ENCODE peak calls at places on chromosomes 16 and 17, in eight cellular contexts. E, K, M, P, N, H, F and G are unnamed samples.

GRCh38 chr16:88335150-88335685 is 47.5 kb upstream of the ZNF469 start:
- DNase-seq in F (no peak), K (no peak), E (no peak), P (no peak), H (no peak), M (no peak), N (no peak), G (no peak)

GRCh38 chr17:37047631-37048104 is 98.9 kb downstream of the AATF start:
- DNase-seq in K (peak; percentile 69), F (peak; percentile 71), N (peak; percentile 57), H (peak; percentile 86), E (peak; percentile 81), P (peak; percentile 91), M (peak; percentile 46), G (peak; percentile 78)

GRCh38 chr17:78925662-78926555 is 722 bp upstream of the TIMP2 start:
- DNase-seq in F (no peak), E (peak; percentile 95), P (no peak), N (no peak), K (peak; percentile 52), H (no peak), M (no peak), G (peak; percentile 92)

GRCh38 chr17:46163316-46163715 is 29.9 kb downstream of the KANSL1 start:
- DNase-seq in K (no peak), F (no peak), M (no peak), E (no peak), P (no peak), N (no peak), H (no peak), G (no peak)

GRCh38 chr17:55601874-55602364 is 90.7 kb upstream of the SMIM36 start:
- DNase-seq in N (no peak), E (no peak), P (peak; percentile 22), M (no peak), F (no peak), H (peak; percentile 14), K (peak; percentile 57), G (peak; percentile 38)

GRCh38 chr16:88017551-88018101 is 66.4 kb downstream of the BANP start:
- DNase-seq in F (no peak), E (peak; percentile 58), N (no peak), H (no peak), K (no peak), P (no peak), M (no peak), G (no peak)

GRCh38 chr17:76700627-76701470 is 9.9 kb downstream of the MXRA7 start:
- DNase-seq in H (no peak), M (no peak), E (peak; percentile 84), F (no peak), N (no peak), P (peak; percentile 90), K (peak; percentile 90), G (peak; percentile 91)

GRCh38 chr17:31674717-31675349 is 184.2 kb downstream of the COPRS start:
- DNase-seq in E (no peak), K (peak; percentile 71), M (no peak), N (no peak), P (no peak), F (no peak), H (no peak), G (peak; percentile 76)

GRCh38 chr17:49487202-49487601 is 7.9 kb upstream of the NGFR start:
- DNase-seq in N (no peak), P (no peak), H (no peak), F (no peak), M (no peak), E (no peak), K (no peak), G (no peak)

GRCh38 chr17:199806-200603 is 18.6 kb upstream of the DOC2B start:
- DNase-seq in F (no peak), M (no peak), K (no peak), N (no peak), E (no peak), H (no peak), P (no peak), G (peak; percentile 28)

GRCh38 chr17:27660436-27660835 is 29.4 kb downstream of the LGALS9 start:
- DNase-seq in E (no peak), F (no peak), P (no peak), H (no peak), K (no peak), N (no peak), M (no peak), G (no peak)

GRCh38 chr16:67546761-67547422 is 15.4 kb upstream of the CTCF start:
- DNase-seq in N (peak; percentile 62), P (peak; percentile 52), E (peak; percentile 82), M (no peak), F (peak; percentile 61), K (peak; percentile 56), H (peak; percentile 79), G (peak; percentile 66)

GRCh38 chr16:52929478-52929877 is 123.2 kb downstream of the CHD9NB start:
- DNase-seq in M (no peak), F (no peak), P (peak; percentile 24), K (no peak), N (no peak), E (no peak), H (no peak), G (no peak)

GRCh38 chr16:16082255-16082654 is 132.8 kb downstream of the ABCC1 start:
- DNase-seq in H (no peak), K (no peak), N (no peak), F (no peak), P (no peak), M (no peak), E (no peak), G (no peak)

GRCh38 chr17:2689411-2690164 is 22.0 kb downstream of the CLUH start:
- DNase-seq in M (no peak), F (peak; percentile 22), K (no peak), P (no peak), H (no peak), N (no peak), E (no peak), G (no peak)

GRCh38 chr16:85704900-85705846 is 16.4 kb upstream of the GINS2 start:
- DNase-seq in N (no peak), M (no peak), E (no peak), P (no peak), H (no peak), F (no peak), K (no peak), G (no peak)

GRCh38 chr17:77502626-77503292 is 362.0 kb downstream of the SEC14L1 start:
- DNase-seq in K (no peak), H (no peak), E (peak; percentile 44), P (no peak), N (no peak), F (no peak), M (no peak), G (no peak)

GRCh38 chr17:80844418-80844990 is 147.1 kb upstream of the CHMP6 start:
- DNase-seq in P (no peak), N (no peak), M (no peak), F (no peak), E (peak; percentile 37), K (no peak), H (no peak), G (no peak)

GRCh38 chr16:13939821-13940220 is 19.9 kb downstream of the ERCC4 start:
- DNase-seq in M (no peak), N (no peak), E (no peak), F (no peak), K (no peak), P (no peak), H (no peak), G (no peak)